ENCODE peak calls at places on chromosomes 2 and 18, in nine cellular contexts. Y, K, G, H, J, I, Q, X and V are unnamed samples.

GRCh38 chr2:85017436-85018048 is 46.6 kb downstream of the KCMF1 start:
- DNase-seq in Y (no peak), K (no peak), G (no peak), H (no peak), J (no peak), I (peak; percentile 9), Q (no peak), X (peak; percentile 25), V (no peak)

GRCh38 chr2:182784777-182785176 is 68.7 kb downstream of the DNAJC10 start:
- DNase-seq in Y (no peak), K (no peak), G (no peak), H (no peak), J (no peak), I (peak; percentile 57), Q (no peak), X (peak; percentile 34), V (no peak)

GRCh38 chr18:69874058-69874457 is 73.6 kb downstream of the CD226 start:
- DNase-seq in Y (no peak), K (no peak), G (no peak), H (no peak), J (no peak), I (no peak), Q (no peak), X (no peak), V (no peak)

GRCh38 chr2:70779911-70780580 is 10.4 kb downstream of the FIGLA start:
- DNase-seq in Y (no peak), K (no peak), G (no peak), H (no peak), J (no peak), I (no peak), Q (no peak), X (no peak), V (no peak)

GRCh38 chr2:140836826-140837225 is 1294.0 kb downstream of the LRP1B start:
- DNase-seq in Y (no peak), K (no peak), G (no peak), H (no peak), J (no peak), I (no peak), Q (no peak), X (no peak), V (no peak)

GRCh38 chr2:63856302-63856600 is 14.6 kb downstream of the UGP2 start:
- DNase-seq in Y (no peak), K (peak; percentile 65), G (no peak), H (no peak), J (no peak), I (no peak), Q (no peak), X (no peak), V (no peak)

GRCh38 chr2:53633441-53633840 is 134.2 kb upstream of the CHAC2 start:
- DNase-seq in Y (no peak), K (no peak), G (no peak), H (no peak), J (no peak), I (no peak), Q (no peak), X (no peak), V (no peak)

GRCh38 chr18:48940854-48941531 is 9.8 kb downstream of the SMAD7 start:
- DNase-seq in Y (no peak), K (peak; percentile 91), G (no peak), H (no peak), J (no peak), I (no peak), Q (no peak), X (no peak), V (no peak)

GRCh38 chr18:48833701-48834394 is 116.9 kb downstream of the SMAD7 start:
- DNase-seq in Y (no peak), K (peak; percentile 84), G (no peak), H (no peak), J (no peak), I (peak; percentile 81), Q (no peak), X (no peak), V (no peak)

GRCh38 chr2:159454185-159454584 is 162.2 kb downstream of the BAZ2B start:
- DNase-seq in Y (no peak), K (no peak), G (no peak), H (no peak), J (no peak), I (no peak), Q (no peak), X (no peak), V (no peak)

GRCh38 chr2:110732422-110733413 is at the start of gene ACOXL:
- DNase-seq in Y (peak; percentile 39), K (no peak), G (no peak), H (peak; percentile 88), J (no peak), I (no peak), Q (no peak), X (peak; percentile 45), V (peak; percentile 84)

GRCh38 chr2:33267043-33267442 is 209.4 kb upstream of the RASGRP3 start:
- DNase-seq in Y (no peak), K (no peak), G (no peak), H (no peak), J (no peak), I (no peak), Q (no peak), X (no peak), V (no peak)

GRCh38 chr2:33267745-33268144 is 208.7 kb upstream of the RASGRP3 start:
- DNase-seq in Y (no peak), K (no peak), G (no peak), H (no peak), J (no peak), I (no peak), Q (no peak), X (no peak), V (no peak)

GRCh38 chr2:33264766-33265165 is 211.7 kb upstream of the RASGRP3 start:
- DNase-seq in Y (no peak), K (no peak), G (no peak), H (no peak), J (no peak), I (no peak), Q (no peak), X (no peak), V (no peak)

GRCh38 chr2:33266467-33266866 is 210.0 kb upstream of the RASGRP3 start:
- DNase-seq in Y (no peak), K (no peak), G (no peak), H (no peak), J (no peak), I (peak; percentile 41), Q (no peak), X (no peak), V (no peak)

DNA sequence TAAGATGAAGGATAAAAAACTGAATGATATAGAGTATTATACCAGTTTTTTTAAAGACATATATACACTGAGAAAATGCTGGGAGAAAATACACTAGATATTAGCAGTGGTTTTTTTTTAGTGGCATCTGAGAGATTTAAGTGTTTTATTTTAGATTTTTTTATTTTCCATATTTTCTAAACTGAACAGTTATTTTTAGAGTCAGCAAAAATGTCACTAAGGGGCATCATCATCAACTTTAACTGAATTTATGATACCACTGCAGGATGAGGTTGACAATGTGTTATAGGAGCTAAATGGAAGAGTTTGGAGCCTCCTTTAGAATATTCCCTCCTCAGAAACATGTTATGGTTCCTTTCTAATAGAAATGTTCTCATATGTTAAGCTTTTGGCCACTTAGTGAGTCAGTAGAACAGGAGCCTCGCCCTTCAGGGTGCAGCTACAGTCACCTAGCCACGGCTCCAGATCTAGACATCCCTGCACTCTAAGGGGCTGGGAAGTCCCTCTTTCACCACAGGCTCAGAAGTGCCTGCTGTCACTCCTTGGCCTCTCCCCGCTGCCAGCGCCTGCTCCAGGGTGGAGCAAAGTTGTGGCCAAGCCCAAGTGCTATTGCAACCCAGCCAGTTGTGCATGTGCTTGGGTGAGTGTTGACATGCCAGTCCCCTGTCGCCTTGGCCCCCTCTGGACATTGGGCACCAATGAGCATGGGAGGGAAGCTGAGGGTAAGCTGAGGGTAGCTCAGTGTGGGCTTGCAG is 210.7 kb upstream of the RASGRP3 start:
- DNase-seq in Y (no peak), K (no peak), G (no peak), H (no peak), J (no peak), I (no peak), Q (no peak), X (no peak), V (no peak)
- H3K27ac ChIP-seq in Y (no peak overlapping the region), K (no peak overlapping the region), G (peak overlapping the region; percentile 40), H (no peak overlapping the region), J (no peak overlapping the region), I (no peak overlapping the region), Q (no peak overlapping the region), X (no peak overlapping the region), V (no peak overlapping the region)

GRCh38 chr2:189382668-189383067 is 58.6 kb upstream of the WDR75 start:
- DNase-seq in Y (no peak), K (no peak), G (no peak), H (no peak), J (no peak), I (no peak), Q (no peak), X (no peak), V (no peak)

GRCh38 chr2:189379287-189379630 is 62.0 kb upstream of the WDR75 start:
- DNase-seq in Y (no peak), K (no peak), G (no peak), H (no peak), J (no peak), I (no peak), Q (no peak), X (no peak), V (no peak)

DNA sequence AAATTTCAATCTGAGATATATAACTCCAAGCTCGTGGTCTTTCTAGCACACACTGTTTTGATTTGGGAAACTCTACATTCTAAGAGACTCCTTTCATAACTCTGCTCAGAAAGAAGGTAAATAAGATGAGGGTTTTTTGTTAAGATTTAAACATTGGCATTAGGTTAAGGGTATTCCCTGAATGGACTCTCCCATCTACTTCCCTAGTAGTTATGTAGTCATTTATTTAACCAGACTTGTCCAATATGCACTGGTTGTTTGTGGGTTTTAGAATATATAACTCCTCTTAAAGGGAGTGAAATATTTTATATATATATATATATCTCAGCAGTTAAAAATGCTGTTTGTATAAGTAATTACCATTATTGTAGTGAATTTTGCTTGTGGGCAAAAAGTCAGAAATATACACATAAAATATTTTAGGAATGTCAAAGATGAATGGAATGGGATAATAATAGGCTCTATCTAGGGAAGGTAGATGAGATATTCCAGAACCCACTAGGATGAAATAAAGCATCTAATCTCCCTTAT is 61.5 kb upstream of the WDR75 start:
- DNase-seq in Y (no peak), K (no peak), G (no peak), H (no peak), J (no peak), I (no peak), Q (no peak), X (no peak), V (no peak)
- H3K4me3 ChIP-seq in Y (no peak overlapping the region), K (no peak overlapping the region), G (no peak overlapping the region), H (no peak overlapping the region), J (no peak overlapping the region), I (no peak overlapping the region), Q (no peak overlapping the region), X (no peak overlapping the region), V (no peak overlapping the region)

GRCh38 chr2:45484965-45485364 is 126.1 kb downstream of the SRBD1 start:
- DNase-seq in Y (no peak), K (no peak), G (no peak), H (no peak), J (no peak), I (no peak), Q (no peak), X (no peak), V (no peak)

GRCh38 chr2:45483997-45484396 is 127.1 kb downstream of the SRBD1 start:
- DNase-seq in Y (no peak), K (no peak), G (no peak), H (no peak), J (no peak), I (peak; percentile 25), Q (no peak), X (no peak), V (no peak)
- TF ChIP-seq CTCF in Y (no peak), K (no peak), G (no peak), H (no peak), J (no peak), I (peak; percentile 64), Q (no peak), X (peak; percentile 7), V (no peak)

GRCh38 chr2:187586091-187586632 is 31.9 kb upstream of the TFPI start:
- DNase-seq in Y (no peak), K (no peak), G (no peak), H (no peak), J (no peak), I (peak; percentile 2), Q (no peak), X (no peak), V (no peak)
- H3K27ac ChIP-seq in Y (no peak overlapping the region), K (no peak overlapping the region), G (no peak overlapping the region), H (no peak overlapping the region), J (no peak overlapping the region), I (no peak overlapping the region), Q (no peak overlapping the region), X (no peak overlapping the region), V (no peak overlapping the region)